ENCODE peak calls at places on chromosomes 1 and 21, in five cellular contexts. V, K, N, R and I are unnamed samples.

GRCh38 chr1:226651041-226651731 is 87.9 kb downstream of the ITPKB start:
- DNase-seq in V (no peak), K (no peak), N (no peak), R (no peak), I (no peak)

GRCh38 chr1:194024659-194025058 is 838.2 kb upstream of the B3GALT2 start:
- DNase-seq in V (no peak), K (peak), N (no peak), R (peak), I (no peak)

GRCh38 chr1:52127181-52128175 is 14.4 kb upstream of the ZFYVE9 start:
- DNase-seq in V (peak), K (peak), N (no peak), R (peak), I (no peak)

GRCh38 chr1:17586172-17586963 is 46.9 kb downstream of the ARHGEF10L start:
- DNase-seq in V (no peak), K (peak), N (no peak), R (peak), I (no peak)

GRCh38 chr1:66288048-66288447 is 245.9 kb upstream of the SGIP1 start:
- DNase-seq in V (no peak), K (no peak), N (no peak), R (no peak), I (peak)

GRCh38 chr1:167762061-167762746 is 40.4 kb downstream of the MPZL1 start:
- DNase-seq in V (no peak), K (no peak), N (no peak), R (no peak), I (no peak)

GRCh38 chr1:185534806-185535205 is 199.4 kb upstream of the HMCN1 start:
- DNase-seq in V (no peak), K (no peak), N (no peak), R (no peak), I (no peak)

GRCh38 chr1:155127105-155127671 is 488 bp upstream of the EFNA1 start:
- DNase-seq in V (peak), K (peak), N (peak), R (peak), I (no peak)

GRCh38 chr1:193322218-193322617 is 135.8 kb upstream of the B3GALT2 start:
- DNase-seq in V (no peak), K (peak), N (no peak), R (peak), I (no peak)

GRCh38 chr1:27574871-27575831 is 28.8 kb downstream of the AHDC1 start:
- DNase-seq in V (peak), K (peak), N (peak), R (peak), I (no peak)

GRCh38 chr1:215358356-215358755 is 208.7 kb upstream of the KCTD3 start:
- DNase-seq in V (no peak), K (no peak), N (no peak), R (no peak), I (no peak)

GRCh38 chr1:31214316-31215082 is 25.2 kb downstream of the NKAIN1 start:
- DNase-seq in V (no peak), K (peak), N (no peak), R (no peak), I (no peak)

GRCh38 chr1:145918992-145919939 is 749 bp upstream of the PEX11B start:
- DNase-seq in V (peak), K (peak), N (no peak), R (peak), I (no peak)

GRCh38 chr1:181251001-181251712 is 162.7 kb downstream of the IER5 start:
- DNase-seq in V (no peak), K (peak), N (no peak), R (peak), I (no peak)

GRCh38 chr21:21897275-21897883 is 899.2 kb downstream of the NCAM2 start:
- DNase-seq in V (no peak), K (peak), N (no peak), R (no peak), I (no peak)

GRCh38 chr1:229509576-229509975 is 1.4 kb upstream of the NUP133 start:
- DNase-seq in V (no peak), K (peak), N (no peak), R (no peak), I (no peak)

GRCh38 chr1:200332716-200333115 is 77.1 kb downstream of the ZNF281 start:
- DNase-seq in V (no peak), K (no peak), N (no peak), R (peak), I (no peak)

GRCh38 chr1:221161571-221162041 is 282.4 kb downstream of the HLX start:
- DNase-seq in V (no peak), K (peak), N (peak), R (peak), I (no peak)

GRCh38 chr21:37594472-37594951 is 227.9 kb downstream of the DYRK1A start:
- DNase-seq in V (no peak), K (no peak), N (no peak), R (no peak), I (no peak)

GRCh38 chr1:229229137-229229720 is 41.7 kb upstream of the RAB4A start:
- DNase-seq in V (no peak), K (no peak), N (no peak), R (no peak), I (no peak)

GRCh38 chr1:70779571-70779970 is 268.0 kb downstream of the PTGER3 start:
- DNase-seq in V (no peak), K (peak), N (no peak), R (peak), I (no peak)

GRCh38 chr21:39083377-39084008 is 99.8 kb downstream of the PSMG1 start:
- DNase-seq in V (no peak), K (peak), N (no peak), R (no peak), I (no peak)

GRCh38 chr1:59516881-59517280 is 220.0 kb downstream of the FGGY start:
- DNase-seq in V (no peak), K (peak), N (no peak), R (no peak), I (no peak)

GRCh38 chr1:147591993-147592392 is 50.7 kb downstream of the BCL9 start:
- DNase-seq in V (no peak), K (no peak), N (no peak), R (no peak), I (no peak)

GRCh38 chr1:201964266-201964665 is 9.0 kb downstream of the TIMM17A start:
- DNase-seq in V (no peak), K (peak), N (no peak), R (peak), I (no peak)

GRCh38 chr1:66050123-66050522 is 257.4 kb downstream of the PDE4B start:
- DNase-seq in V (no peak), K (no peak), N (no peak), R (no peak), I (no peak)

GRCh38 chr1:171740987-171741871 is 636 bp downstream of the VAMP4 start:
- DNase-seq in V (peak), K (peak), N (no peak), R (peak), I (peak)

GRCh38 chr1:153970346-153970745 is 2.6 kb downstream of the CREB3L4 start:
- DNase-seq in V (no peak), K (no peak), N (no peak), R (no peak), I (no peak)

GRCh38 chr1:112507896-112508241 is 896 bp upstream of the WNT2B start:
- DNase-seq in V (peak), K (no peak), N (no peak), R (peak), I (peak)

GRCh38 chr1:19619697-19620384 is 24.3 kb upstream of the NBL1 start:
- DNase-seq in V (no peak), K (no peak), N (no peak), R (no peak), I (no peak)

GRCh38 chr1:167157101-167157500 is 63.2 kb downstream of the STYXL2 start:
- DNase-seq in V (no peak), K (no peak), N (no peak), R (no peak), I (no peak)

GRCh38 chr1:224683981-224684380 is 67.9 kb downstream of the CNIH3 start:
- DNase-seq in V (no peak), K (no peak), N (no peak), R (no peak), I (no peak)

GRCh38 chr1:90879281-90879680 is 142.6 kb downstream of the ZNF644 start:
- DNase-seq in V (no peak), K (peak), N (no peak), R (peak), I (no peak)

GRCh38 chr1:19828546-19828945 is 13.5 kb upstream of the RNF186 start:
- DNase-seq in V (no peak), K (peak), N (no peak), R (peak), I (no peak)

GRCh38 chr1:66527688-66528087 is 6.3 kb upstream of the SGIP1 start:
- DNase-seq in V (no peak), K (peak), N (no peak), R (peak), I (no peak)

GRCh38 chr1:97192872-97193572 is 471.4 kb downstream of the PTBP2 start:
- DNase-seq in V (no peak), K (peak), N (no peak), R (peak), I (no peak)

GRCh38 chr1:112735752-112736151 is 20.6 kb upstream of the PPM1J start:
- DNase-seq in V (no peak), K (peak), N (no peak), R (peak), I (no peak)

GRCh38 chr1:14924012-14924452 is 229.5 kb upstream of the TMEM51 start:
- DNase-seq in V (peak), K (peak), N (peak), R (peak), I (no peak)

GRCh38 chr1:187514110-187514509 is 685.4 kb downstream of the PLA2G4A start:
- DNase-seq in V (no peak), K (no peak), N (no peak), R (no peak), I (no peak)